ENCODE peak calls at places on chromosomes 12 and 14, in nine cellular contexts. One of them, this sample, is unnamed.

GRCh38 chr12:24066865-24067264 is 117.4 kb upstream of the SOX5 start:
- DNase-seq in cardiac fibroblast: peak; percentile 76
- DNase-seq in tibial artery: peak; percentile 23
- DNase-seq in progenitor cell of endocrine pancreas: no peak
- DNase-seq in ovary: no peak
- DNase-seq in foreskin fibroblast: peak; percentile 1
- DNase-seq in uterus: no peak
- DNase-seq in CD8-positive, alpha-beta T cell: no peak
- DNase-seq in WTC11: no peak
- DNase-seq in this sample: no peak

GRCh38 chr14:56092761-56093160 is 25.4 kb upstream of the PELI2 start:
- DNase-seq in CD8-positive, alpha-beta T cell: no peak
- DNase-seq in WTC11: no peak
- DNase-seq in cardiac fibroblast: peak; percentile 64
- DNase-seq in foreskin fibroblast: peak; percentile 18
- DNase-seq in progenitor cell of endocrine pancreas: no peak
- DNase-seq in tibial artery: no peak
- DNase-seq in uterus: no peak
- DNase-seq in ovary: no peak
- DNase-seq in this sample: no peak

GRCh38 chr14:88168498-88169165 is 154.4 kb downstream of the KCNK10 start:
- DNase-seq in progenitor cell of endocrine pancreas: no peak
- DNase-seq in WTC11: peak; percentile 58
- DNase-seq in uterus: no peak
- DNase-seq in ovary: no peak
- DNase-seq in CD8-positive, alpha-beta T cell: peak; percentile 37
- DNase-seq in tibial artery: no peak
- DNase-seq in foreskin fibroblast: peak; percentile 21
- DNase-seq in cardiac fibroblast: peak; percentile 56
- DNase-seq in this sample: peak; percentile 9

GRCh38 chr12:28708918-28709371 is 440.1 kb upstream of the FAR2 start:
- DNase-seq in tibial artery: peak; percentile 43
- DNase-seq in progenitor cell of endocrine pancreas: no peak
- DNase-seq in cardiac fibroblast: peak; percentile 54
- DNase-seq in foreskin fibroblast: peak; percentile 90
- DNase-seq in ovary: no peak
- DNase-seq in WTC11: no peak
- DNase-seq in uterus: no peak
- DNase-seq in CD8-positive, alpha-beta T cell: no peak
- DNase-seq in this sample: no peak

GRCh38 chr14:105087963-105088811 is 23.0 kb upstream of the GPR132 start:
- DNase-seq in progenitor cell of endocrine pancreas: no peak
- DNase-seq in uterus: peak; percentile 80
- DNase-seq in tibial artery: no peak
- DNase-seq in WTC11: peak; percentile 66
- DNase-seq in ovary: peak; percentile 88
- DNase-seq in foreskin fibroblast: peak; percentile 90
- DNase-seq in CD8-positive, alpha-beta T cell: no peak
- DNase-seq in cardiac fibroblast: peak; percentile 87
- DNase-seq in this sample: peak; percentile 50

GRCh38 chr14:71583705-71584104 is 348.5 kb upstream of the RGS6 start:
- DNase-seq in ovary: no peak
- DNase-seq in tibial artery: no peak
- DNase-seq in CD8-positive, alpha-beta T cell: no peak
- DNase-seq in cardiac fibroblast: no peak
- DNase-seq in uterus: no peak
- DNase-seq in WTC11: no peak
- DNase-seq in progenitor cell of endocrine pancreas: no peak
- DNase-seq in foreskin fibroblast: no peak
- DNase-seq in this sample: no peak

GRCh38 chr14:55749946-55750345 is 169.9 kb downstream of the KTN1 start:
- DNase-seq in cardiac fibroblast: no peak
- DNase-seq in tibial artery: no peak
- DNase-seq in CD8-positive, alpha-beta T cell: no peak
- DNase-seq in uterus: no peak
- DNase-seq in WTC11: peak; percentile 22
- DNase-seq in ovary: no peak
- DNase-seq in foreskin fibroblast: no peak
- DNase-seq in progenitor cell of endocrine pancreas: no peak
- DNase-seq in this sample: no peak

GRCh38 chr12:86376052-86376451 is 119.9 kb upstream of the MGAT4C start:
- DNase-seq in progenitor cell of endocrine pancreas: no peak
- DNase-seq in tibial artery: no peak
- DNase-seq in ovary: no peak
- DNase-seq in uterus: no peak
- DNase-seq in CD8-positive, alpha-beta T cell: no peak
- DNase-seq in WTC11: peak; percentile 35
- DNase-seq in foreskin fibroblast: no peak
- DNase-seq in cardiac fibroblast: peak; percentile 7
- DNase-seq in this sample: no peak

GRCh38 chr12:24479131-24479530 is 469.8 kb downstream of the BCAT1 start:
- DNase-seq in CD8-positive, alpha-beta T cell: no peak
- DNase-seq in uterus: no peak
- DNase-seq in foreskin fibroblast: no peak
- DNase-seq in progenitor cell of endocrine pancreas: no peak
- DNase-seq in cardiac fibroblast: no peak
- DNase-seq in WTC11: no peak
- DNase-seq in ovary: no peak
- DNase-seq in tibial artery: no peak
- DNase-seq in this sample: no peak

GRCh38 chr12:113066806-113067400 is 10.4 kb downstream of the DTX1 start:
- DNase-seq in ovary: no peak
- DNase-seq in CD8-positive, alpha-beta T cell: no peak
- DNase-seq in WTC11: no peak
- DNase-seq in tibial artery: no peak
- DNase-seq in progenitor cell of endocrine pancreas: no peak
- DNase-seq in uterus: no peak
- DNase-seq in cardiac fibroblast: no peak
- DNase-seq in foreskin fibroblast: no peak
- DNase-seq in this sample: no peak

GRCh38 chr12:120709976-120710804 is at the start of gene UNC119B:
- DNase-seq in tibial artery: peak; percentile 59
- DNase-seq in WTC11: peak; percentile 72
- DNase-seq in CD8-positive, alpha-beta T cell: peak; percentile 71
- DNase-seq in ovary: peak; percentile 83
- DNase-seq in uterus: peak; percentile 70
- DNase-seq in foreskin fibroblast: peak; percentile 79
- DNase-seq in cardiac fibroblast: peak; percentile 44
- DNase-seq in progenitor cell of endocrine pancreas: peak; percentile 62
- DNase-seq in this sample: peak; percentile 65

GRCh38 chr12:46209914-46210834 is 58.7 kb downstream of the SLC38A1 start:
- DNase-seq in cardiac fibroblast: peak; percentile 72
- DNase-seq in uterus: peak; percentile 38
- DNase-seq in foreskin fibroblast: no peak
- DNase-seq in ovary: no peak
- DNase-seq in WTC11: no peak
- DNase-seq in CD8-positive, alpha-beta T cell: peak; percentile 39
- DNase-seq in progenitor cell of endocrine pancreas: no peak
- DNase-seq in tibial artery: no peak
- DNase-seq in this sample: no peak

GRCh38 chr12:120234643-120235368 is 30.7 kb downstream of the PXN start:
- DNase-seq in cardiac fibroblast: peak; percentile 96
- DNase-seq in uterus: peak; percentile 87
- DNase-seq in WTC11: peak; percentile 36
- DNase-seq in tibial artery: peak; percentile 93
- DNase-seq in CD8-positive, alpha-beta T cell: no peak
- DNase-seq in foreskin fibroblast: peak; percentile 99
- DNase-seq in ovary: peak; percentile 62
- DNase-seq in progenitor cell of endocrine pancreas: no peak
- DNase-seq in this sample: peak; percentile 44

GRCh38 chr12:71900091-71900490 is 38.6 kb upstream of the TPH2 start:
- DNase-seq in cardiac fibroblast: peak; percentile 6
- DNase-seq in tibial artery: no peak
- DNase-seq in progenitor cell of endocrine pancreas: no peak
- DNase-seq in foreskin fibroblast: peak; percentile 27
- DNase-seq in uterus: no peak
- DNase-seq in CD8-positive, alpha-beta T cell: no peak
- DNase-seq in ovary: no peak
- DNase-seq in WTC11: no peak
- DNase-seq in this sample: no peak
- TF ChIP-seq CTCF in cardiac fibroblast: peak; percentile 28
- TF ChIP-seq CTCF in tibial artery: no peak
- TF ChIP-seq CTCF in progenitor cell of endocrine pancreas: peak; percentile 11
- TF ChIP-seq CTCF in foreskin fibroblast: peak; percentile 31
- TF ChIP-seq CTCF in uterus: no peak
- TF ChIP-seq CTCF in CD8-positive, alpha-beta T cell: no peak
- TF ChIP-seq CTCF in ovary: no peak
- TF ChIP-seq CTCF in WTC11: no peak
- TF ChIP-seq CTCF in this sample: peak; percentile 46

DNA sequence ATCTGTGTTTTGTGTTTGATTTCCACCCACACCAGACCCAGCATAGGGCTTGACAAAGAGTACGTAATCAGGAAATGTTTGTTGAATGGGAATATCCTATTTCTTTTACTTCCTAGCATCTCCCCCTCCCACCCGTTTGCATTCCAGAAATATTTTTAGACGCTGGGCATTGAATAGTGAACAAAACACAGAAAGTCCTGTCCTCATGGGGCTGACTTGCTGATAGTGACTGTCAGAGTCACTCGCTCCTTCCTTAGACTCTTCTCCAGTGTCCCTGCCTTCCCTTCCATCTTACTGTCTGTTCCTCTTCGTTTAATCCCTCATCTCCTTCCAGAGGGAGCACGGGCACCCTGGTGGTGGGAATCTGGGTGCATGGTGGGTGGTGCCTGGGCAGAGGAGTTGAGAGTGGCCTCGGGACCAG is 53.6 kb downstream of the SLC25A47 start:
- DNase-seq in cardiac fibroblast: peak; percentile 46
- DNase-seq in ovary: no peak
- DNase-seq in foreskin fibroblast: peak; percentile 56
- DNase-seq in CD8-positive, alpha-beta T cell: no peak
- DNase-seq in tibial artery: no peak
- DNase-seq in progenitor cell of endocrine pancreas: no peak
- DNase-seq in WTC11: no peak
- DNase-seq in uterus: no peak
- DNase-seq in this sample: no peak
- TF ChIP-seq CTCF in cardiac fibroblast: peak; percentile 38
- TF ChIP-seq CTCF in ovary: no peak
- TF ChIP-seq CTCF in foreskin fibroblast: peak; percentile 41
- TF ChIP-seq CTCF in CD8-positive, alpha-beta T cell: no peak
- TF ChIP-seq CTCF in tibial artery: no peak
- TF ChIP-seq CTCF in progenitor cell of endocrine pancreas: no peak
- TF ChIP-seq CTCF in WTC11: no peak
- TF ChIP-seq CTCF in uterus: no peak
- TF ChIP-seq CTCF in this sample: peak; percentile 52

GRCh38 chr12:26918321-26919215 is 19.2 kb downstream of the INTS13 start:
- DNase-seq in tibial artery: no peak
- DNase-seq in WTC11: no peak
- DNase-seq in cardiac fibroblast: peak; percentile 33
- DNase-seq in uterus: no peak
- DNase-seq in foreskin fibroblast: no peak
- DNase-seq in ovary: no peak
- DNase-seq in CD8-positive, alpha-beta T cell: no peak
- DNase-seq in progenitor cell of endocrine pancreas: no peak
- DNase-seq in this sample: peak; percentile 4
- TF ChIP-seq CTCF in tibial artery: peak; percentile 25
- TF ChIP-seq CTCF in WTC11: no peak
- TF ChIP-seq CTCF in cardiac fibroblast: no peak
- TF ChIP-seq CTCF in uterus: no peak
- TF ChIP-seq CTCF in foreskin fibroblast: peak; percentile 15
- TF ChIP-seq CTCF in ovary: no peak
- TF ChIP-seq CTCF in CD8-positive, alpha-beta T cell: no peak
- TF ChIP-seq CTCF in progenitor cell of endocrine pancreas: no peak
- TF ChIP-seq CTCF in this sample: no peak

DNA sequence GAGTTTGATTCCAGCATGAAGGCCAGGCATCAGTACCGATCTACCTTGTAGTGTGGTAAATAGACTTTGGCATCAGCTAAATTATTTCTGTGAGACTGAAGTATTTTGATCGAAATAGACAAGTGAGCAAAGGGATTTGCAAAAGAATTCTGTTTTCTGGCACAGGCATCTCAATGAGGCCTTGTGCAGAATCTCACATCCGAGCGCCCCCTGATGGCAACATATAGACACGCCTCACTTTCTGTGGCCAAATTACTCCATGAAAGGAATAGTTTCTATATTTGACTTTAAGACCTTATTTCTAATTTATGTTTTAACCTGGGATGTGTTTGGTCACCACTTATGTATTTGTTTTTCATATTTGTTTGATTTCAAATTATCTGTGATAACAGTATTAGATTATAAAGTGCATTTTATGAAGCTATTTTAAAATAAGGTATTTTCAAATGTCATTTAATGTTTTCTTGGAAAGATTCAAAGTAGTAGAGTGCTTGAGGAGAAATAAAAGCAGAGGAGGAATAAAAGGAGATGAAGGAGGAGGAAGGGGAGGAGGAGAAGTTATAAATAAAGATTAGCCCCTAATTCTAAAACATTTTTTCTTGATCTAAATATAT is 731.9 kb downstream of the NRXN3 start:
- DNase-seq in cardiac fibroblast: peak; percentile 45
- DNase-seq in tibial artery: no peak
- DNase-seq in progenitor cell of endocrine pancreas: peak; percentile 18
- DNase-seq in WTC11: peak; percentile 55
- DNase-seq in uterus: no peak
- DNase-seq in foreskin fibroblast: peak; percentile 3
- DNase-seq in CD8-positive, alpha-beta T cell: no peak
- DNase-seq in ovary: no peak
- DNase-seq in this sample: peak; percentile 65
- TF ChIP-seq CTCF in cardiac fibroblast: peak; percentile 74
- TF ChIP-seq CTCF in tibial artery: no peak
- TF ChIP-seq CTCF in progenitor cell of endocrine pancreas: peak; percentile 88
- TF ChIP-seq CTCF in WTC11: peak; percentile 52
- TF ChIP-seq CTCF in uterus: no peak
- TF ChIP-seq CTCF in foreskin fibroblast: peak; percentile 78
- TF ChIP-seq CTCF in CD8-positive, alpha-beta T cell: no peak
- TF ChIP-seq CTCF in ovary: no peak
- TF ChIP-seq CTCF in this sample: peak; percentile 80

GRCh38 chr14:76089575-76089974 is 62.1 kb upstream of the GPATCH2L start:
- DNase-seq in ovary: no peak
- DNase-seq in progenitor cell of endocrine pancreas: no peak
- DNase-seq in cardiac fibroblast: no peak
- DNase-seq in WTC11: no peak
- DNase-seq in foreskin fibroblast: peak; percentile 11
- DNase-seq in CD8-positive, alpha-beta T cell: no peak
- DNase-seq in tibial artery: no peak
- DNase-seq in uterus: no peak
- DNase-seq in this sample: no peak

GRCh38 chr14:76090611-76091010 is 61.1 kb upstream of the GPATCH2L start:
- DNase-seq in CD8-positive, alpha-beta T cell: no peak
- DNase-seq in foreskin fibroblast: peak; percentile 81
- DNase-seq in WTC11: no peak
- DNase-seq in tibial artery: no peak
- DNase-seq in ovary: no peak
- DNase-seq in cardiac fibroblast: no peak
- DNase-seq in progenitor cell of endocrine pancreas: no peak
- DNase-seq in uterus: no peak
- DNase-seq in this sample: no peak

GRCh38 chr14:76089151-76089550 is 62.6 kb upstream of the GPATCH2L start:
- DNase-seq in ovary: peak; percentile 43
- DNase-seq in WTC11: no peak
- DNase-seq in tibial artery: no peak
- DNase-seq in uterus: peak; percentile 20
- DNase-seq in CD8-positive, alpha-beta T cell: no peak
- DNase-seq in cardiac fibroblast: no peak
- DNase-seq in foreskin fibroblast: no peak
- DNase-seq in progenitor cell of endocrine pancreas: no peak
- DNase-seq in this sample: no peak

GRCh38 chr14:76086636-76087035 is 65.1 kb upstream of the GPATCH2L start:
- DNase-seq in foreskin fibroblast: no peak
- DNase-seq in WTC11: no peak
- DNase-seq in CD8-positive, alpha-beta T cell: no peak
- DNase-seq in cardiac fibroblast: no peak
- DNase-seq in tibial artery: no peak
- DNase-seq in ovary: no peak
- DNase-seq in uterus: no peak
- DNase-seq in progenitor cell of endocrine pancreas: no peak
- DNase-seq in this sample: no peak

GRCh38 chr14:76091036-76091435 is 60.7 kb upstream of the GPATCH2L start:
- DNase-seq in uterus: peak; percentile 64
- DNase-seq in CD8-positive, alpha-beta T cell: no peak
- DNase-seq in WTC11: no peak
- DNase-seq in tibial artery: peak; percentile 48
- DNase-seq in foreskin fibroblast: peak; percentile 67
- DNase-seq in cardiac fibroblast: peak; percentile 27
- DNase-seq in progenitor cell of endocrine pancreas: no peak
- DNase-seq in ovary: no peak
- DNase-seq in this sample: no peak
- TF ChIP-seq CTCF in uterus: peak; percentile 17
- TF ChIP-seq CTCF in CD8-positive, alpha-beta T cell: no peak
- TF ChIP-seq CTCF in WTC11: no peak
- TF ChIP-seq CTCF in tibial artery: peak; percentile 17
- TF ChIP-seq CTCF in foreskin fibroblast: peak; percentile 34
- TF ChIP-seq CTCF in cardiac fibroblast: peak; percentile 36
- TF ChIP-seq CTCF in progenitor cell of endocrine pancreas: peak; percentile 31
- TF ChIP-seq CTCF in ovary: no peak
- TF ChIP-seq CTCF in this sample: no peak

This sample was measured in neural crest cell.